ENCODE peak calls at places on chromosomes 12 and 14, in seven cellular contexts. H, K, B, O, Q, F and W are unnamed samples.

GRCh38 chr14:77642407-77642806 is 26.0 kb upstream of the SPTLC2 start:
- DNase-seq in B (no peak), K (no peak), F (no peak), Q (no peak), H (no peak), O (no peak), W (no peak)

GRCh38 chr12:114835031-114835430 is 151.1 kb upstream of the TBX3 start:
- DNase-seq in Q (no peak), B (no peak), K (no peak), H (no peak), O (no peak), F (no peak), W (no peak)

GRCh38 chr14:95157987-95158712 is 821 bp upstream of the DICER1 start:
- DNase-seq in F (peak; percentile 38), K (peak; percentile 90), H (no peak), Q (no peak), O (no peak), B (no peak), W (peak; percentile 37)

GRCh38 chr12:107264667-107265066 is 171.3 kb upstream of the CRY1 start:
- DNase-seq in Q (no peak), O (no peak), K (no peak), F (no peak), B (peak; percentile 24), H (no peak), W (no peak)

GRCh38 chr12:12428047-12428446 is 71.2 kb downstream of the BORCS5 start:
- DNase-seq in B (no peak), H (no peak), K (no peak), Q (no peak), F (no peak), O (no peak), W (no peak)

GRCh38 chr12:28759334-28759733 is 389.7 kb upstream of the FAR2 start:
- DNase-seq in H (no peak), F (peak; percentile 65), Q (no peak), B (no peak), O (no peak), K (no peak), W (no peak)

GRCh38 chr12:1845886-1846285 is 25.5 kb downstream of the LRTM2 start:
- DNase-seq in B (no peak), F (no peak), O (no peak), K (no peak), H (no peak), Q (no peak), W (no peak)

GRCh38 chr12:63821781-63822251 is 22.7 kb upstream of the SRGAP1 start:
- DNase-seq in F (no peak), Q (no peak), H (no peak), B (no peak), K (no peak), O (no peak), W (no peak)

GRCh38 chr14:91303091-91303923 is 58.8 kb upstream of the GPR68 start:
- DNase-seq in K (peak; percentile 70), F (peak; percentile 41), B (peak; percentile 60), O (no peak), Q (no peak), H (no peak), W (no peak)

GRCh38 chr12:119069029-119069731 is 87.8 kb downstream of the SRRM4 start:
- DNase-seq in H (peak; percentile 38), K (no peak), O (no peak), F (no peak), B (no peak), Q (no peak), W (no peak)

GRCh38 chr12:105930612-105931011 is 208.1 kb downstream of the NUAK1 start:
- DNase-seq in O (no peak), H (no peak), K (no peak), B (no peak), Q (no peak), F (no peak), W (no peak)
- H3K4me1 ChIP-seq in O (peaks cover 16% of the 10 kb centered on the region), H (no peaks in the 10 kb centered on the region), K (no peaks in the 10 kb centered on the region), B (no peaks in the 10 kb centered on the region), Q (peaks cover 4% of the 10 kb centered on the region), F (peaks cover 25% of the 10 kb centered on the region), W (no peaks in the 10 kb centered on the region)

GRCh38 chr12:122889658-122890561 is 6.0 kb downstream of the VPS37B start:
- DNase-seq in H (no peak), F (no peak), B (no peak), Q (no peak), K (no peak), O (no peak), W (no peak)

GRCh38 chr12:122886851-122887816 is 8.8 kb downstream of the VPS37B start:
- DNase-seq in H (peak; percentile 46), B (no peak), Q (no peak), F (peak; percentile 70), O (peak; percentile 83), K (no peak), W (no peak)

GRCh38 chr12:122888232-122888752 is 7.6 kb downstream of the VPS37B start:
- DNase-seq in Q (no peak), H (peak; percentile 86), K (no peak), B (peak; percentile 78), F (peak; percentile 84), O (peak; percentile 64), W (no peak)

GRCh38 chr12:122886161-122886560 is 9.8 kb downstream of the VPS37B start:
- DNase-seq in B (no peak), K (no peak), O (no peak), F (no peak), H (peak; percentile 5), Q (no peak), W (no peak)

DNA sequence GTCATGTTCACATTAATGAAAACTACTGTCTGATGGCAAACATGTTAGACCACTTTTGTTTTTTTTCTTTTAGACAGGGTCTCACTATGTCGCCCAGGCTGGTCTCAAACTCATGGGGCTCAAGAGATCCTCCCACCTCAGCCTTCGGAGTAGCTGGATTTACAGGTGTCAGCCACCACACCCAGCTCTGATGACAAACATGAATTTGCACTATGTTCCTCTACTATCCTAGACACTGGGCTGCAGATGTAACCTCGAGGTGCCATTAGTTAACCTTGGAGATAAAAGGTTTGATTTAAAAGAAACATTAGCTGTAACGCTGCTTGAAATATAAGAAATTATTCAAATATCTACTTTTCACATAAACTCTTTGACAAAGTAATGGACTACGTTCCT is 8.1 kb downstream of the VPS37B start:
- DNase-seq in Q (no peak), K (no peak), H (no peak), O (no peak), B (no peak), F (no peak), W (no peak)
- H3K4me1 ChIP-seq in Q (peaks cover 44% of the 10 kb centered on the region), K (peaks cover 97% of the 10 kb centered on the region), H (peaks cover 84% of the 10 kb centered on the region), O (peaks cover 82% of the 10 kb centered on the region), B (peaks cover 76% of the 10 kb centered on the region), F (peaks cover 76% of the 10 kb centered on the region), W (no peaks in the 10 kb centered on the region)

DNA sequence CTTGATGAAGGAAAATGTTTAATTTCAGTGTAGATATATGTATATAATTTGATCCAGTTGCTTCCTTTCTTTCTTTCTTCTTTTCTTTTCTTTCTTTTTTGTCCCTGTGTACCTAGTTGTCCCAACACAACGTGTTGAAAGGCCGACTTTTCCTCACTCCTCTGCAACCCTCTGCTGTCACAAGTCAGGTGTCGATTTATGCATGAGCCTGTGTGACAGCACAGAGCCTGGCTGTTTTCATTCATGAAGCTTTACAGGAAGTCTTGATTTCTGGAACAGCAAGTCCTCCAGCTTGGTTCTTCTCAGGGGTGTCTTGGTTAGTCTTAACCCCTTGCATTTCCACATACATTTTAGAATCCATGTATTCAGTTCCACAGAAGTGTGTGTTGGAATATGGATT is 88.1 kb downstream of the PPP2R5C start:
- DNase-seq in B (no peak), O (no peak), K (no peak), F (no peak), Q (no peak), H (no peak), W (no peak)
- H3K4me1 ChIP-seq in B (peaks cover 68% of the 10 kb centered on the region), O (no peaks in the 10 kb centered on the region), K (peaks cover 94% of the 10 kb centered on the region), F (no peaks in the 10 kb centered on the region), Q (peaks cover 15% of the 10 kb centered on the region), H (peaks cover 9% of the 10 kb centered on the region), W (no peaks in the 10 kb centered on the region)

DNA sequence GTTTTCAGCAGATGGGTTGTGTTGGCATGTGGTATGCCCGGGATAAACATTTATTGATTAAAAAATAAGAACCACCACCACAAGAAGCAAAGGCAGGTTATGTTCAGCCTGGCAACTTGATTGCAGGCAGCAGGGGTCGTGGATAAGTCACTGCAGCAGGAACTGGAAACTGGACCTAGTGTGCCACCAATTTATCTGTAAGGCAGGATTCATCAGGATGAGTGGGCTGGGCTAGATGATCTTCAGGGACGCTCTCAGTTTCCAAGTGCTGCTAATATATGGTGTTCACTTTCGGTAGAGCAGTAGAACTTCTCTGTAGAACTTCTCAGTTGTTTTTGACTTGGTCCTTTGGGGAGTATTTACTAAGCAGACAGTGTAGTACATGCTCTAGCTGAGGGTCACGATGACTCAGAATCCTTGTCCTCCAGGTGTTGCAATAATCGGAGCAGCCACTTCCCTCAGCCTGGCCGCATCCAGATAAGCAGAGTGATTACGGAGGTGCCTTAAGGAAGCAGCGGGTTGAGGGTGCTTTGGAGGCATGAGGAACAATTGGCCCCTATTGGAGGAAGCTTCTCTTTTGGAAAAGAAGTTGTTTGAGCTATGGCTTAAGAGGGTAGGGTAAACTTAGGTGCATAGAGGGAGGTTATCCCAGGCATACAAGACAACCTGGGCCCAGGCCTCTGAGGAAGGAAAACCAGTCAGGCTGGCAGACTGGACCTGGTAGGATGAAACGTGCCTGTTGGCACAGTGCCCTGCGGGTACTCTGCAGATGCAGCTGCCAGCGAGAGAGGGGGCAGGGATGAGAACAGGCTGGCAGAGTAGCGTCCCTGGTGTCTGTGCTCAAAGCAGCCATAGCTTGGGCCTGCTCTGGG is 104.0 kb downstream of the GPR135 start:
- DNase-seq in Q (no peak), O (no peak), H (peak; percentile 59), K (peak; percentile 81), B (no peak), F (peak; percentile 90), W (peak; percentile 42)
- H3K4me1 ChIP-seq in Q (peaks cover 40% of the 10 kb centered on the region), O (no peaks in the 10 kb centered on the region), H (peaks cover 16% of the 10 kb centered on the region), K (peaks cover 46% of the 10 kb centered on the region), B (no peaks in the 10 kb centered on the region), F (peaks cover 74% of the 10 kb centered on the region), W (peaks cover 13% of the 10 kb centered on the region)

DNA sequence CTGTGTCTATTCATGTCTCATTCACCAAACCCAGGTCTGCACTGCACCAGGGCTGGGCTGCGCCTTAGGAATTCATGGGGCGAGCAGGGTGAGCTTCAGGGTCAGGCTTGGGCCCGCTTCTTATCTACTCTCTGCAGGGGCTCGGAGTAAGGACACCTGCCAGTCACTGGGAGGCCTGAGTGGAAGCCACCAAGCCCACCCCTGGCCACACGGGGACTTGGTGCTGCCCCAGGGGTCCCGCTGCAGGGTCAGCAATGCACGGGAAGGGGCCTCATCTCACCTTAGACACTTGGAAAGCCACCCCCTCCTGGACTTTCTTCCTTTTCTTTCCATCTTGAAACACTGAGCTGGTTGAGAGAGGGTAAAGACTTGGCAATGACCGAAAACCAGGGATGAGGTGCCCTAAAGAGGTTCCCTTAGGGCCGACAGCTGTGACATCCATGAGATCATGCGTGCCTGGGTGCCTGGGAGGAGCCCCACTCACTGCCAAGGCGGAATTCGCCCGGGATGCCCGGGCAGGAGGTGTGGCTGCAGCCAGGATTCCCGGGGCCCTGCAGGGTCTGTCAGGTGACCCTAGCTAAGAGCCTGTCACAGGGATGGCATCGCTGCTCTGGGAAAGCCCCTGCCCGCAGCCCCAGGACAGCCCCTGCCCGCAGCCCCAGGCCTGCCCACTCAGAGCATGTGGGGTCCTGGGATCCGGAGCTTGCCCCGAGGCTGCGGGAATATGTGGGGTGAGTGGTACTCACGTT is 45.5 kb upstream of the EML1 start:
- DNase-seq in B (no peak), F (no peak), O (no peak), K (peak; percentile 47), Q (no peak), H (no peak), W (no peak)
- H3K4me1 ChIP-seq in B (peaks cover 18% of the 10 kb centered on the region), F (peaks cover 29% of the 10 kb centered on the region), O (peaks cover 22% of the 10 kb centered on the region), K (peaks cover 28% of the 10 kb centered on the region), Q (peaks cover 27% of the 10 kb centered on the region), H (peaks cover 29% of the 10 kb centered on the region), W (no peaks in the 10 kb centered on the region)